ENCODE peak calls at places on chromosome 17, in five cellular contexts. V is NCI-H510A, U is iris pigment epithelial cell, G is AG04449, O is aorta. X is an unnamed sample.

GRCh38 chr17:18321309-18321708 is 6.2 kb downstream of the SMCR8 start:
- DNase-seq in G (no peak), O (peak), V (no peak), U (no peak), X (no peak)

GRCh38 chr17:45009676-45010467 is 41.6 kb downstream of the DCAKD start:
- DNase-seq in G (no peak), O (no peak), V (peak), U (no peak), X (no peak)

GRCh38 chr17:77909236-77909635 is 49.3 kb upstream of the TNRC6C start:
- DNase-seq in U (no peak), O (peak), V (no peak), G (no peak), X (no peak)

GRCh38 chr17:43020789-43021738 is 1.1 kb downstream of the VAT1 start:
- DNase-seq in O (peak), U (peak), V (no peak), G (no peak), X (peak)

GRCh38 chr17:45043268-45043681 is 8.2 kb downstream of the DCAKD start:
- DNase-seq in G (no peak), O (no peak), V (peak), U (no peak), X (peak)

GRCh38 chr17:29746669-29747068 is 124.0 kb upstream of the CORO6 start:
- DNase-seq in V (no peak), O (no peak), U (no peak), G (no peak), X (no peak)

GRCh38 chr17:21002309-21003006 is 40.4 kb downstream of the USP22 start:
- DNase-seq in V (no peak), O (no peak), U (no peak), G (no peak), X (no peak)

GRCh38 chr17:40809721-40810421 is 10.1 kb upstream of the KRT28 start:
- DNase-seq in U (no peak), G (no peak), O (no peak), V (no peak), X (no peak)

GRCh38 chr17:2704031-2704889 is 7.3 kb downstream of the CLUH start:
- DNase-seq in O (peak), G (no peak), U (no peak), V (no peak), X (no peak)

GRCh38 chr17:1487939-1488825 is 4.3 kb downstream of the MYO1C start:
- DNase-seq in G (no peak), U (peak), O (peak), V (no peak), X (no peak)